ENCODE peak calls at places on chromosome 4, in five cellular contexts. C, A, M, P and F are unnamed samples.

GRCh38 chr4:1033840-1034551 is 22.6 kb downstream of the FGFRL1 start:
- DNase-seq in C (no peak), A (peak), M (peak), P (no peak), F (peak)

GRCh38 chr4:36348403-36348938 is 67.1 kb downstream of the DTHD1 start:
- DNase-seq in C (no peak), A (no peak), M (no peak), P (no peak), F (no peak)

GRCh38 chr4:101527186-101527585 is 179.9 kb upstream of the PPP3CA start:
- DNase-seq in C (no peak), A (no peak), M (no peak), P (peak), F (no peak)

GRCh38 chr4:86935499-86935832 is 655 bp downstream of the AFF1 start:
- DNase-seq in C (no peak), A (peak), M (no peak), P (no peak), F (no peak)

GRCh38 chr4:182918791-182919302 is 1.7 kb upstream of the DCTD start:
- DNase-seq in C (no peak), A (no peak), M (no peak), P (no peak), F (no peak)

GRCh38 chr4:177251237-177251636 is 58.4 kb upstream of the NEIL3 start:
- DNase-seq in C (no peak), A (no peak), M (no peak), P (no peak), F (no peak)

GRCh38 chr4:88729146-88729755 is 31.6 kb upstream of the NAP1L5 start:
- DNase-seq in C (no peak), A (no peak), M (no peak), P (no peak), F (no peak)

GRCh38 chr4:47837582-47838294 is at the start of gene CORIN:
- DNase-seq in C (no peak), A (peak), M (no peak), P (no peak), F (no peak)

GRCh38 chr4:3419836-3420605 is 21.7 kb upstream of the HGFAC start:
- DNase-seq in C (no peak), A (no peak), M (no peak), P (no peak), F (no peak)

GRCh38 chr4:163548481-163549243 is 54.2 kb downstream of the TMA16 start:
- DNase-seq in C (peak), A (no peak), M (peak), P (no peak), F (peak)

GRCh38 chr4:6193399-6193798 is 7.0 kb downstream of the JAKMIP1 start:
- DNase-seq in C (no peak), A (no peak), M (no peak), P (no peak), F (no peak)

GRCh38 chr4:119490335-119490734 is 138.3 kb downstream of the PDE5A start:
- DNase-seq in C (peak), A (no peak), M (peak), P (no peak), F (peak)
- TF ChIP-seq CTCF in C (no peak), A (no peak), M (peak), P (no peak), F (peak)

GRCh38 chr4:156169011-156169410 is 215.3 kb upstream of the CTSO start:
- DNase-seq in C (peak), A (peak), M (peak), P (no peak), F (peak)
- TF ChIP-seq CTCF in C (peak), A (no peak), M (peak), P (no peak), F (peak)

DNA sequence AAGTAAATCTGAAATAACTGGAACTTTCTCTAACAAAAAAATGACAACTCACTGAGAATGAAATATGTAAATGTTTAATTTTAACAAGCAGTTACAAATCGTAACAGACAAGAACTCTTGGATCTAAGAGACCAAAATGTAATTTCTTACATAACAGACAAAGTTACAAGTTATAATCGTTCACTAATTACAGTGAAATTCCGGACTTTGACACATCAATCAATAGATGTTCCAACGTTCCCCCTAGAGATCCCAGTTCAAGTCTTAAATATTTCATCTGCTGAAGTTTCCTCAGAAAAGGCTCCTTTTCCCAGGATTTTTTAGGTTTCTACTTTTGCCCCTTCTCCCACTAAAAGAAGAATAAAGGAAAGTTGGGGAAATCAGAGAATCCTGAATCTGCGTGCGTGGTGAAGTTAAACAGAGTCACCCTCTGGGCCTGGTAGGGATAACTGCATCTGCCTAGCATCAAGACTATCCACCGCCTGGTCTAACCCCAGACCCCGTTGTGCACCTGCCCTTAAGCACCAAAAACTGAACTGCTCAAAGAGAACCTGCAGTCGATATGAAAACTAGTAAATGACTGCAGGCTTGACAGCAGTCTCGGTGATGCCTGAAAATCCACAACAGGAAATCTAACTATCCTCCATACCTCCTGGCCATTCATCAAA is 2.3 kb downstream of the IRF2 start:
- DNase-seq in C (no peak), A (peak), M (peak), P (no peak), F (peak)
- TF ChIP-seq CTCF in C (no peak), A (peak), M (no peak), P (no peak), F (peak)

DNA sequence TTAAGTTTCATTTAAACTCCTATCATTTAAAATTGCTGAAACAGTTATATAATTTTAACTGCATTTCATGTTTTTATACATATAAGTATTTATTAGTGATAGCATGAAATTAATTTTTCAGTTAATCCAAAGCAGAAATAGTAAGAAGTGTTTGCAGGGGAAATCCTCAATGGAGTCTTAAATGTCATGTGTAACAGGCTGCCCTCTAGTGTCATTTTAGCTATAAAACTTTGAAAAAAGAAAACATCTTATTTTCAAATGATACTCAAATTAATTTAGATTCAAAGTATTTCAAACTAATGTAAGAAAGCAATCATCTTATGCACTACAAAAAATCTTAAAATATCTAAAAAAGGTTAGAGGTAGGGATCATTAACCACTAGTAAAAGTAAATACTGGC is 27.1 kb downstream of the TAPT1 start:
- DNase-seq in C (no peak), A (no peak), M (peak), P (no peak), F (peak)
- TF ChIP-seq CTCF in C (peak), A (peak), M (peak), P (no peak), F (peak)

GRCh38 chr4:48901196-48901595 is 5.4 kb downstream of the OCIAD2 start:
- DNase-seq in C (no peak), A (no peak), M (no peak), P (no peak), F (no peak)

GRCh38 chr4:48899950-48900349 is 6.6 kb downstream of the OCIAD2 start:
- DNase-seq in C (no peak), A (peak), M (peak), P (no peak), F (peak)

GRCh38 chr4:48898733-48899431 is 7.7 kb downstream of the OCIAD2 start:
- DNase-seq in C (no peak), A (no peak), M (peak), P (no peak), F (peak)

GRCh38 chr4:48899432-48899749 is 7.2 kb downstream of the OCIAD2 start:
- DNase-seq in C (no peak), A (no peak), M (no peak), P (no peak), F (no peak)

GRCh38 chr4:48896845-48897244 is 9.7 kb downstream of the OCIAD2 start:
- DNase-seq in C (no peak), A (no peak), M (no peak), P (no peak), F (no peak)
- TF ChIP-seq CTCF in C (no peak), A (peak), M (no peak), P (no peak), F (no peak)

DNA sequence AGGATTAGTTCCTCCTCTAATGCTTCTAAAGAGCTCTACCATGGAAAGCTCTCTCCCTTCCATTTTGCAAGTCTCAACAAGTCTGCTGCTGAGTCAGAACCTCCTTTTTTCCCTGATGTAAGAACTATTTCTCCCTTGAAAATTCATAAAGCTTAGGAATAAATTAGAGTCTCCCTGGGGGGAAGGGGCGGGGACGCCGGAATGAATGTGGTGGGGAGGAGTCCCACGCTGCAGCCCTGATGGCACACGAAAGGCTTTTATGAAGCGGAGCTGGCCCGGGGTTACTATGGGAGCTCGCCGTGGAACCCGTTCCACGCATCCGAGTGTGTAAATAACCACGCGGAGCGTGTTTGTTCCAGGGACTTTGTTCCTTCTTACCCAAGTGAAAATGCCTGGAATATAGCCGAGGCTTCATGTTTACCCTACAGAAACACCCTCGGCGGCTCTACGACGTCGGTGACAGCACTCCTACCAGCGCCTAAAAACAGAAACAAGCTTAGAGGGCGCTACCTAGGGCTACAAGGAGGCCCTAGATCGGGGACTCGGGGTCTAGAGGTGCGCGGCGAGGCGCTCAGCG is 945 bp upstream of the CPEB2 start:
- DNase-seq in C (peak), A (peak), M (peak), P (peak), F (peak)
- TF ChIP-seq CTCF in C (no peak), A (peak), M (no peak), P (no peak), F (peak)

GRCh38 chr4:40737882-40738281 is 11.9 kb upstream of the NSUN7 start:
- DNase-seq in C (no peak), A (no peak), M (no peak), P (no peak), F (no peak)

GRCh38 chr4:40734497-40734896 is 15.3 kb upstream of the NSUN7 start:
- DNase-seq in C (no peak), A (no peak), M (no peak), P (no peak), F (no peak)

GRCh38 chr4:40739347-40739746 is 10.4 kb upstream of the NSUN7 start:
- DNase-seq in C (no peak), A (no peak), M (no peak), P (no peak), F (no peak)

GRCh38 chr4:40733752-40734151 is 16.0 kb upstream of the NSUN7 start:
- DNase-seq in C (no peak), A (no peak), M (no peak), P (no peak), F (no peak)

DNA sequence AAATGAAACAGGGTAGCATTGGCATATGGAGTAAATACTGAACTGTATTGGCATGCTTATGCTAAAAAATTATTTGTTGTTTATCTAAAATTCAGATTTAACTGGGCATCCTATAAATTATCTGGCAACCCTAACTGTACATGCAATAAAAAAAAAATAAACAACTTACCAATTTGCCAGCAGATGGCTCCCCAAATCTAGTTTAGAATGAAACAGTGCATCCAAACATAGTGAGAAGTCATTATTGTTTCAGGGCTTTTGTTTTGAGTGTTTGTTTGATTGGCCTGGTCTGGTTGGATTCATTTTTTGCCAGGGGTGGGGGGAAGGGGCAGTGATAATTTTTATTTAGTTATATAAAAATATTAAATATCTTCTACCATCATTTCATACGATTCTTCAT is 12.8 kb upstream of the NSUN7 start:
- DNase-seq in C (no peak), A (no peak), M (peak), P (no peak), F (peak)
- TF ChIP-seq CTCF in C (no peak), A (peak), M (peak), P (no peak), F (peak)

DNA sequence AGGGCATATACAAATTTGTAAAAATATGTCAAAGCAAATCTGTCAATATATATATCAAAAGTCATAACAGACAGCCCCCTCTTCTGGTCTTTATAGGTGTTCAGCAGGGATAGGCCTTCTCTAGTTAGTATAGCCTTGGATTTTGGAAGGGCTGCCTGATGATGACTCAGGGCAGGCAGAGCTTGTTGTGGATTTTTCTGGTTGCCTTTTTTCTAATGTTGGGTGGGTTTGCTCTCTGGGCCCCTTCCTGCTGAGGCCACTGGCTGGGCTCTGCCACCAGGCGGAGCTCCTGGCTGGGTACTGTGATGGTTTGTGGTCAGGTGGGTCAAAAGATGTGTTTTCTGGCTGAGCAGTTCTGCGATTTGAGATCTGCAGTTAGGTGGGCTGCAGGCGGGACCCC is 294.2 kb downstream of the GRIA2 start:
- DNase-seq in C (peak), A (no peak), M (no peak), P (no peak), F (no peak)
- TF ChIP-seq CTCF in C (peak), A (no peak), M (peak), P (no peak), F (peak)

DNA sequence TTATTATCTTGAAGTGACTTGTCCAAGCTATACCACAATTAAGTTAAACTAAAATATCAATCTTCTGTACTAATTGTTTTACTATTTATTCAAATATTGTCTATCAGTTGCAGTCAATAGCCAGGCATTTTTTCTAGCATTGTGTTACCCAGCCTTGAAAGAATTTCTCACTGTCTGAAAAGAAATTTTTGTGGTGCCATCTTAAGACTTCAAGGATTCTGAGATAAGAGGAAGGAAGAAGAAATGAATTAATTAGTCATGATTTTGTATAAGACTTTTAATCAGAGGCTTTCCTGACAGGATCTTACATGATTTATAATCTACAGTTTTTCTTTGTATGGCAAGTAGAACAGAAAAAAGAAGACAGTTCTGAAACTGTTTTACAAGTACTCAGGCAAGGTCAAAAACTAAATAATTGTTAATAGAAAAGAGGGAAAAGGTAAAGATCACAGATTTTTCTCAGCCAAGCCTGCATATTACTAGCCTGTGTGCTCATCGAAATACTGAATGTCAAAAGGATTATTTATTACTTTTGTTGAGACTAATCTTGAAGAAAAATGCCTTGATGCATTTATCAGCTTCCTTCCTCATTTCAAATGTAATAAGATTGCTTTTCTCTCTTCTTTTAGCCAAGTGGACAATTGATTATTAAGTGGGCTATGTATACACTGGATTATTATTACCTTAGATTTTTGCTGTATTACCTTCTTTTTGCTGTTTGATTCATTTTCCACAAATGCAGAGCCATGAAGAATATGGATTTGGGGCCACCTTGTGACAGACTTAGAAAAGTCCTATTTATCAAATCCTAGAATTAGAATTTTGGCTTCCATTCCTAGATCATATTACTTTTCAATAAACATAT is 53.8 kb downstream of the CXCL1 start:
- DNase-seq in C (no peak), A (no peak), M (peak), P (no peak), F (peak)
- TF ChIP-seq CTCF in C (no peak), A (peak), M (peak), P (no peak), F (no peak)